ENCODE peak calls at places on chromosome 4, in five cellular contexts. One of them, this sample, is unnamed.

GRCh38 chr4:108411836-108412235 is 208.5 kb upstream of the RPL34 start:
- DNase-seq in naive thymus-derived CD8-positive, alpha-beta T cell: no peak
- DNase-seq in choroid plexus epithelial cell: no peak
- DNase-seq in ACHN: no peak
- DNase-seq in GM10248: no peak
- DNase-seq in this sample: no peak

GRCh38 chr4:109432676-109433075 is 939 bp upstream of the SEC24B start:
- DNase-seq in GM10248: no peak
- DNase-seq in choroid plexus epithelial cell: peak; percentile 80
- DNase-seq in ACHN: peak; percentile 50
- DNase-seq in naive thymus-derived CD8-positive, alpha-beta T cell: peak; percentile 9
- DNase-seq in this sample: no peak

GRCh38 chr4:35934370-35934981 is 309.8 kb downstream of the ARAP2 start:
- DNase-seq in GM10248: no peak
- DNase-seq in choroid plexus epithelial cell: peak; percentile 35
- DNase-seq in naive thymus-derived CD8-positive, alpha-beta T cell: peak; percentile 21
- DNase-seq in ACHN: peak; percentile 38
- DNase-seq in this sample: no peak

GRCh38 chr4:128166982-128167381 is 105.9 kb downstream of the LARP1B start:
- DNase-seq in ACHN: no peak
- DNase-seq in GM10248: no peak
- DNase-seq in choroid plexus epithelial cell: no peak
- DNase-seq in naive thymus-derived CD8-positive, alpha-beta T cell: no peak
- DNase-seq in this sample: no peak

GRCh38 chr4:158667651-158668198 is 4.0 kb downstream of the C4orf46 start:
- DNase-seq in ACHN: peak; percentile 53
- DNase-seq in naive thymus-derived CD8-positive, alpha-beta T cell: peak; percentile 38
- DNase-seq in GM10248: peak; percentile 15
- DNase-seq in choroid plexus epithelial cell: peak; percentile 53
- DNase-seq in this sample: no peak

GRCh38 chr4:2222838-2223237 is 19.1 kb downstream of the HAUS3 start:
- DNase-seq in ACHN: no peak
- DNase-seq in choroid plexus epithelial cell: no peak
- DNase-seq in GM10248: no peak
- DNase-seq in naive thymus-derived CD8-positive, alpha-beta T cell: no peak
- DNase-seq in this sample: no peak

GRCh38 chr4:38716271-38716670 is 52.3 kb downstream of the KLF3 start:
- DNase-seq in ACHN: no peak
- DNase-seq in choroid plexus epithelial cell: no peak
- DNase-seq in GM10248: no peak
- DNase-seq in naive thymus-derived CD8-positive, alpha-beta T cell: no peak
- DNase-seq in this sample: no peak

GRCh38 chr4:122783301-122784215 is 43.1 kb upstream of the FGF2 start:
- DNase-seq in naive thymus-derived CD8-positive, alpha-beta T cell: no peak
- DNase-seq in choroid plexus epithelial cell: peak; percentile 88
- DNase-seq in ACHN: peak; percentile 96
- DNase-seq in GM10248: no peak
- DNase-seq in this sample: no peak